ENCODE peak calls at places on chromosomes 3 and 15, in eight cellular contexts. One of them, this sample, is unnamed.

GRCh38 chr3:100869787-100870186 is 123.4 kb downstream of the ABI3BP start:
- DNase-seq in AG04450: no peak
- DNase-seq in mammary epithelial cell: no peak
- DNase-seq in epithelial cell of esophagus: no peak
- DNase-seq in choroid plexus epithelial cell: peak
- DNase-seq in thoracic aorta: no peak
- DNase-seq in coronary artery: no peak
- DNase-seq in tibial artery: no peak
- DNase-seq in this sample: peak

GRCh38 chr15:78571382-78571781 is 6.1 kb downstream of the CHRNA5 start:
- DNase-seq in epithelial cell of esophagus: no peak
- DNase-seq in tibial artery: no peak
- DNase-seq in AG04450: no peak
- DNase-seq in choroid plexus epithelial cell: no peak
- DNase-seq in mammary epithelial cell: no peak
- DNase-seq in thoracic aorta: no peak
- DNase-seq in coronary artery: no peak
- DNase-seq in this sample: no peak

GRCh38 chr15:55237219-55238130 is 40.7 kb upstream of the RSL24D1 start:
- DNase-seq in epithelial cell of esophagus: no peak
- DNase-seq in mammary epithelial cell: no peak
- DNase-seq in choroid plexus epithelial cell: peak
- DNase-seq in tibial artery: no peak
- DNase-seq in coronary artery: no peak
- DNase-seq in thoracic aorta: no peak
- DNase-seq in AG04450: no peak
- DNase-seq in this sample: no peak

GRCh38 chr3:78029775-78030174 is 989.9 kb downstream of the ROBO2 start:
- DNase-seq in choroid plexus epithelial cell: no peak
- DNase-seq in coronary artery: no peak
- DNase-seq in thoracic aorta: no peak
- DNase-seq in tibial artery: no peak
- DNase-seq in AG04450: no peak
- DNase-seq in mammary epithelial cell: no peak
- DNase-seq in epithelial cell of esophagus: no peak
- DNase-seq in this sample: no peak

GRCh38 chr15:73804421-73804820 is 51.3 kb upstream of the INSYN1 start:
- DNase-seq in choroid plexus epithelial cell: peak
- DNase-seq in coronary artery: no peak
- DNase-seq in tibial artery: no peak
- DNase-seq in thoracic aorta: no peak
- DNase-seq in epithelial cell of esophagus: no peak
- DNase-seq in AG04450: no peak
- DNase-seq in mammary epithelial cell: no peak
- DNase-seq in this sample: no peak

GRCh38 chr3:9715127-9715526 is 11.5 kb downstream of the CPNE9 start:
- DNase-seq in mammary epithelial cell: no peak
- DNase-seq in epithelial cell of esophagus: peak
- DNase-seq in coronary artery: no peak
- DNase-seq in thoracic aorta: no peak
- DNase-seq in tibial artery: no peak
- DNase-seq in choroid plexus epithelial cell: no peak
- DNase-seq in AG04450: no peak
- DNase-seq in this sample: no peak

GRCh38 chr3:29137601-29138000 is 143.3 kb upstream of the RBMS3 start:
- DNase-seq in AG04450: no peak
- DNase-seq in coronary artery: no peak
- DNase-seq in choroid plexus epithelial cell: no peak
- DNase-seq in epithelial cell of esophagus: peak
- DNase-seq in thoracic aorta: no peak
- DNase-seq in tibial artery: no peak
- DNase-seq in mammary epithelial cell: peak
- DNase-seq in this sample: no peak

GRCh38 chr15:88623632-88624031 is 2.5 kb downstream of the AEN start:
- DNase-seq in coronary artery: no peak
- DNase-seq in choroid plexus epithelial cell: no peak
- DNase-seq in epithelial cell of esophagus: no peak
- DNase-seq in AG04450: no peak
- DNase-seq in thoracic aorta: no peak
- DNase-seq in mammary epithelial cell: no peak
- DNase-seq in tibial artery: no peak
- DNase-seq in this sample: no peak

GRCh38 chr3:54822206-54822605 is 105.7 kb downstream of the LRTM1 start:
- DNase-seq in epithelial cell of esophagus: peak
- DNase-seq in AG04450: no peak
- DNase-seq in mammary epithelial cell: peak
- DNase-seq in choroid plexus epithelial cell: peak
- DNase-seq in coronary artery: no peak
- DNase-seq in tibial artery: no peak
- DNase-seq in thoracic aorta: no peak
- DNase-seq in this sample: peak

GRCh38 chr15:73691398-73691797 is 7.2 kb downstream of the CD276 start:
- DNase-seq in tibial artery: peak
- DNase-seq in coronary artery: peak
- DNase-seq in thoracic aorta: peak
- DNase-seq in mammary epithelial cell: peak
- DNase-seq in epithelial cell of esophagus: peak
- DNase-seq in AG04450: no peak
- DNase-seq in choroid plexus epithelial cell: peak
- DNase-seq in this sample: no peak

GRCh38 chr3:24520101-24520495 is 25.4 kb upstream of the THRB start:
- DNase-seq in epithelial cell of esophagus: no peak
- DNase-seq in thoracic aorta: no peak
- DNase-seq in AG04450: no peak
- DNase-seq in tibial artery: no peak
- DNase-seq in coronary artery: no peak
- DNase-seq in mammary epithelial cell: no peak
- DNase-seq in choroid plexus epithelial cell: no peak
- DNase-seq in this sample: no peak
- H3K4me3 ChIP-seq in epithelial cell of esophagus: no peak
- H3K4me3 ChIP-seq in thoracic aorta: no peak
- H3K4me3 ChIP-seq in AG04450: no peak
- H3K4me3 ChIP-seq in tibial artery: no peak
- H3K4me3 ChIP-seq in coronary artery: no peak
- H3K4me3 ChIP-seq in mammary epithelial cell: no peak
- H3K4me3 ChIP-seq in choroid plexus epithelial cell: no peak
- H3K4me3 ChIP-seq in this sample: no peak

GRCh38 chr3:40930772-40931171 is 268.5 kb upstream of the CTNNB1 start:
- DNase-seq in choroid plexus epithelial cell: no peak
- DNase-seq in thoracic aorta: no peak
- DNase-seq in AG04450: no peak
- DNase-seq in epithelial cell of esophagus: no peak
- DNase-seq in tibial artery: no peak
- DNase-seq in coronary artery: no peak
- DNase-seq in mammary epithelial cell: no peak
- DNase-seq in this sample: no peak

GRCh38 chr3:40925228-40925627 is 274.1 kb upstream of the CTNNB1 start:
- DNase-seq in choroid plexus epithelial cell: no peak
- DNase-seq in tibial artery: no peak
- DNase-seq in mammary epithelial cell: no peak
- DNase-seq in AG04450: no peak
- DNase-seq in coronary artery: no peak
- DNase-seq in epithelial cell of esophagus: no peak
- DNase-seq in thoracic aorta: no peak
- DNase-seq in this sample: no peak

GRCh38 chr3:40924559-40925058 is 274.7 kb upstream of the CTNNB1 start:
- DNase-seq in choroid plexus epithelial cell: no peak
- DNase-seq in epithelial cell of esophagus: no peak
- DNase-seq in mammary epithelial cell: no peak
- DNase-seq in AG04450: no peak
- DNase-seq in tibial artery: no peak
- DNase-seq in coronary artery: no peak
- DNase-seq in thoracic aorta: no peak
- DNase-seq in this sample: no peak

DNA sequence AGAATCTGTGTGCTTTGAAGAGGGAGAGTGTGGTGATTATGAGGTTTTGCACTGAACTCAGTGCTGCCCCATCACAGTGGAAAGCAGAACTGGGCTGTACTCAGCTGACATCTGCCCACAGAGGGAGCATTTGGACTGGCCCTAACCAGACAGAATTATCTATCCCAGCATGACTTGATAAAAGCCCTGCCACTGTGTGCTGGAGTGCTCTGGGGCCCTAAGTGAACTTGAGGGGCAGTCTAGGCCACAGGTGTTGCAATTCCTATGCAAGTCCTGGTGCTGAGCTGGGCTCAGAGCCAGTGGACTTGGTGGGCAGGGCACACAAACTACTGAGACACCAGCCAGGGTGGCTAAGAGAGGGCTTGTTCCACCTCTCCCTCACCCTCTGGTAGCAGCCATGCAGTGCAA is 269.2 kb upstream of the CTNNB1 start:
- DNase-seq in AG04450: no peak
- DNase-seq in tibial artery: no peak
- DNase-seq in choroid plexus epithelial cell: peak
- DNase-seq in epithelial cell of esophagus: no peak
- DNase-seq in mammary epithelial cell: no peak
- DNase-seq in thoracic aorta: no peak
- DNase-seq in coronary artery: no peak
- DNase-seq in this sample: no peak
- TF ChIP-seq CTCF in AG04450: no peak
- TF ChIP-seq CTCF in tibial artery: no peak
- TF ChIP-seq CTCF in choroid plexus epithelial cell: peak
- TF ChIP-seq CTCF in epithelial cell of esophagus: peak
- TF ChIP-seq CTCF in mammary epithelial cell: no peak
- TF ChIP-seq CTCF in thoracic aorta: no peak
- TF ChIP-seq CTCF in coronary artery: no peak
- TF ChIP-seq CTCF in this sample: no peak

DNA sequence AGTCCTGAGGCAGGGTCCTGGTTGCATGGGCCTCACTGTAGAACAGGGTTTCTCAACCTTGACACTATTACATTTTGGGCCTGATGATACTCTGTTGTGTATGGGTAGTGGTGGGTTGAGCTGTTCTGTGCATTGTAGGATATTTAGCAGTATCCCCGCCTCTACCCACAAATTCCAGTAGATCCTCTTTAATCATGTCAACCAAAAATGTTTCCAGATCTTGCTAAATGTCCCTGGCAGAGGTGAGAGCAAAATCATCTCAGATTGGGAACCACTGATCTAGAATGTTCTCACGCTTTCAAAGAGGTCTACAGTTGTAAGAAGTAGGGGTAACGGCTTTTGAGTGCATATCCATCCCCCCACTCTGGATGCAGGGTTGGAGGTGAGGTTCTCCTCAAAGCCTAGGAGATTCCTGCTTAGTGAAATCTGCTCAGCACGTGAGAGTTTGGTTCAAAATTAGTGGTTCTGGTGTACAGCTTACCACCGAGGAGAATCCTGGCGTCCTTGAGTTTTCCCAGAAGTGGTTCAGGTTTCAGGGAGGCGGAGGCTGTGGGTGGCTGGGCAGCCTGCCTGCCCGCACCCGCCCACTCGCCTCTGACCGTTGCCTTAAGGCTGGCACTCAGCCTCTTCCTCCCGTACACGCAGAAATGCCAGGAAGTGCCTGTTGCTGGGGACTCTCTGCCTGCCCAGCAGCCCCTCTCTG is 5.3 kb downstream of the ACVR2B start:
- DNase-seq in mammary epithelial cell: peak
- DNase-seq in thoracic aorta: no peak
- DNase-seq in tibial artery: no peak
- DNase-seq in epithelial cell of esophagus: peak
- DNase-seq in choroid plexus epithelial cell: no peak
- DNase-seq in coronary artery: no peak
- DNase-seq in AG04450: no peak
- DNase-seq in this sample: peak
- H3K4me3 ChIP-seq in mammary epithelial cell: peak
- H3K4me3 ChIP-seq in thoracic aorta: peak
- H3K4me3 ChIP-seq in tibial artery: peak
- H3K4me3 ChIP-seq in epithelial cell of esophagus: peak
- H3K4me3 ChIP-seq in choroid plexus epithelial cell: no peak
- H3K4me3 ChIP-seq in coronary artery: peak
- H3K4me3 ChIP-seq in AG04450: no peak
- H3K4me3 ChIP-seq in this sample: no peak

GRCh38 chr3:178022599-178022998 is 513.6 kb upstream of the KCNMB2 start:
- DNase-seq in choroid plexus epithelial cell: peak
- DNase-seq in thoracic aorta: no peak
- DNase-seq in tibial artery: no peak
- DNase-seq in mammary epithelial cell: peak
- DNase-seq in AG04450: no peak
- DNase-seq in coronary artery: no peak
- DNase-seq in epithelial cell of esophagus: no peak
- DNase-seq in this sample: no peak
- TF ChIP-seq CTCF in choroid plexus epithelial cell: peak
- TF ChIP-seq CTCF in thoracic aorta: no peak
- TF ChIP-seq CTCF in tibial artery: no peak
- TF ChIP-seq CTCF in mammary epithelial cell: peak
- TF ChIP-seq CTCF in AG04450: peak
- TF ChIP-seq CTCF in coronary artery: no peak
- TF ChIP-seq CTCF in epithelial cell of esophagus: no peak
- TF ChIP-seq CTCF in this sample: no peak

GRCh38 chr3:21159565-21159950 is 591.5 kb downstream of the ZNF385D start:
- DNase-seq in AG04450: no peak
- DNase-seq in epithelial cell of esophagus: no peak
- DNase-seq in choroid plexus epithelial cell: no peak
- DNase-seq in mammary epithelial cell: no peak
- DNase-seq in tibial artery: no peak
- DNase-seq in thoracic aorta: no peak
- DNase-seq in coronary artery: no peak
- DNase-seq in this sample: no peak
- H3K4me3 ChIP-seq in AG04450: no peak
- H3K4me3 ChIP-seq in epithelial cell of esophagus: no peak
- H3K4me3 ChIP-seq in choroid plexus epithelial cell: no peak
- H3K4me3 ChIP-seq in mammary epithelial cell: no peak
- H3K4me3 ChIP-seq in tibial artery: no peak
- H3K4me3 ChIP-seq in thoracic aorta: no peak
- H3K4me3 ChIP-seq in coronary artery: no peak
- H3K4me3 ChIP-seq in this sample: no peak

This sample was measured in astrocyte of the cerebellum.